ENCODE peak calls at places on chromosomes 1 and 21, in four cellular contexts. Z, D, S and L are unnamed samples.

GRCh38 chr21:44054710-44055109 is 42.6 kb downstream of the TRAPPC10 start:
- DNase-seq in S (peak), D (no peak), Z (peak), L (no peak)

GRCh38 chr1:6419803-6420593 is at the start of gene HES2:
- DNase-seq in Z (no peak), D (no peak), S (no peak), L (no peak)

GRCh38 chr1:16888806-16889178 is 7.0 kb upstream of the RNU1-2 start:
- DNase-seq in S (no peak), Z (peak), D (no peak), L (no peak)

GRCh38 chr1:2372551-2373490 is 18.5 kb downstream of the MORN1 start:
- DNase-seq in D (no peak), S (no peak), Z (no peak), L (no peak)

GRCh38 chr1:201562257-201562656 is 23.3 kb downstream of the NAV1 start:
- DNase-seq in S (peak), Z (peak), D (peak), L (no peak)

GRCh38 chr1:55833452-55834160 is 618.4 kb upstream of the USP24 start:
- DNase-seq in Z (peak), D (no peak), S (peak), L (no peak)

GRCh38 chr1:44707112-44707881 is 23.7 kb downstream of the RNU5D-1 start:
- DNase-seq in S (peak), D (no peak), Z (peak), L (no peak)

GRCh38 chr1:20207546-20207945 is 21.2 kb upstream of the PLA2G2C start:
- DNase-seq in D (no peak), S (no peak), Z (no peak), L (no peak)

GRCh38 chr1:16249838-16250241 is 12.9 kb upstream of the CPLANE2 start:
- DNase-seq in S (peak), Z (peak), D (peak), L (no peak)

GRCh38 chr1:243294723-243295121 is 38.9 kb downstream of the SDCCAG8 start:
- DNase-seq in S (peak), D (no peak), Z (no peak), L (no peak)

GRCh38 chr1:162854245-162854860 is 6.6 kb downstream of the CCDC190 start:
- DNase-seq in Z (peak), S (peak), D (no peak), L (peak)

GRCh38 chr1:119587328-119587727 is 60.7 kb downstream of the ZNF697 start:
- DNase-seq in D (no peak), Z (peak), S (peak), L (peak)

GRCh38 chr1:66945316-66945715 is 20.5 kb downstream of the MIER1 start:
- DNase-seq in S (no peak), D (no peak), Z (no peak), L (no peak)

GRCh38 chr1:21045351-21045750 is 131.3 kb downstream of the EIF4G3 start:
- DNase-seq in D (no peak), Z (peak), S (peak), L (no peak)

GRCh38 chr1:152777510-152778137 is 2.7 kb downstream of the LCE1F start:
- DNase-seq in S (no peak), D (no peak), Z (no peak), L (peak)

GRCh38 chr1:177863776-177864175 is 106.1 kb downstream of the SEC16B start:
- DNase-seq in Z (no peak), D (no peak), S (peak), L (no peak)

GRCh38 chr1:44660176-44660575 is 14.1 kb downstream of the TMEM53 start:
- DNase-seq in Z (peak), S (peak), D (no peak), L (no peak)

GRCh38 chr1:31663622-31664452 is 19.2 kb upstream of the PEF1 start:
- DNase-seq in S (peak), Z (peak), D (no peak), L (peak)

GRCh38 chr1:225451840-225452515 is 24.1 kb upstream of the LBR start:
- DNase-seq in S (no peak), Z (no peak), D (no peak), L (no peak)

GRCh38 chr1:193417420-193417819 is 231.0 kb upstream of the B3GALT2 start:
- DNase-seq in Z (peak), D (no peak), S (peak), L (no peak)

GRCh38 chr1:230679854-230680253 is 34.1 kb downstream of the AGT start:
- DNase-seq in S (peak), D (no peak), Z (no peak), L (no peak)

GRCh38 chr1:85605519-85606413 is 25.2 kb downstream of the CCN1 start:
- DNase-seq in Z (no peak), S (no peak), D (no peak), L (peak)

GRCh38 chr21:45135122-45135521 is 60.7 kb downstream of the ADARB1 start:
- DNase-seq in D (no peak), Z (no peak), S (no peak), L (no peak)

GRCh38 chr1:37410815-37411214 is 63.6 kb upstream of the ZC3H12A start:
- DNase-seq in Z (peak), D (no peak), S (peak), L (peak)

GRCh38 chr1:200724064-200724463 is 14.6 kb upstream of the CAMSAP2 start:
- DNase-seq in S (no peak), D (no peak), Z (no peak), L (no peak)

GRCh38 chr1:64545118-64545916 is 75.4 kb downstream of the CACHD1 start:
- DNase-seq in Z (no peak), S (no peak), D (no peak), L (no peak)

GRCh38 chr1:39670689-39671088 is 1.2 kb downstream of the NT5C1A start:
- DNase-seq in Z (no peak), S (no peak), D (no peak), L (no peak)

DNA sequence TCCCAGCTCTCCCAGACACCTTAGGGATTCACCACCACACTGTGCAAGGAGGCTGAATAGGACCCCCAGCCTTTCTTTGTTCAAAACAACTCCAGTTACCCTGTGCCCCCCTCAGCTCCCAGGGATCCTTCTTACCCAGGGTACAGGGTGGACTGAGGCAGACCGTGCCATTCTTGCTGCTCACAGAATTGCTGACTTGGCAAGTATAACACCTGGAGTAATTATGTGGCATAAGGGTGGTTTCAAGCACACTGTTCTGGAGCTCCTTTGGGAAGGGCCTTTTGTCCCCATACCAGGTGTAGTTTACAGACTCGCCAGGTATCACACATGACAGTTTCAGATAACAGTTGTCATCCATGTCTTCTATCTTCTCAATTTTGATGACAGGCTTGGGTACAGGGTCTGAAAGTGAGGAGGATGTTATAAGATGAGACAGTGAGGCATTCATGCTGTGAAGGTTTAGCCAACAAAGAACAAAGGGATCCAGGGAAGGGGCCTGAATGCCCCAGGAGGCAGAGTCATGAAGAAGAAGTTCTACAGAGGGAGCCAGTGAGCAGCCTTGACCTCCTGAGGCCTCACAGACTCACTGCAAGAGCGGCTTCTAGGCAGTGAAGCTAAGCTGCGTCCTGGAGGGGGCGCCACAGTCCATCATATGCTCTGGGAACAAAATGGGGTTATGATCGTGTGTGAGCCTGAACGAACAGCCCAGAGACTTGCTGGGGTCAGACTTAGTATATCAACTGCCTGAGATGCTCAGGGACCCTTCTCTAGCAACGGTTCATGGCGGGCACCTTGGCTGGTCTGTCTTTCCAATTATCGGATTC is 30.3 kb downstream of the CD48 start:
- DNase-seq in D (peak), S (peak), Z (peak), L (peak)
- TF ChIP-seq CTCF in D (peak), S (peak), Z (peak), L (peak)

DNA sequence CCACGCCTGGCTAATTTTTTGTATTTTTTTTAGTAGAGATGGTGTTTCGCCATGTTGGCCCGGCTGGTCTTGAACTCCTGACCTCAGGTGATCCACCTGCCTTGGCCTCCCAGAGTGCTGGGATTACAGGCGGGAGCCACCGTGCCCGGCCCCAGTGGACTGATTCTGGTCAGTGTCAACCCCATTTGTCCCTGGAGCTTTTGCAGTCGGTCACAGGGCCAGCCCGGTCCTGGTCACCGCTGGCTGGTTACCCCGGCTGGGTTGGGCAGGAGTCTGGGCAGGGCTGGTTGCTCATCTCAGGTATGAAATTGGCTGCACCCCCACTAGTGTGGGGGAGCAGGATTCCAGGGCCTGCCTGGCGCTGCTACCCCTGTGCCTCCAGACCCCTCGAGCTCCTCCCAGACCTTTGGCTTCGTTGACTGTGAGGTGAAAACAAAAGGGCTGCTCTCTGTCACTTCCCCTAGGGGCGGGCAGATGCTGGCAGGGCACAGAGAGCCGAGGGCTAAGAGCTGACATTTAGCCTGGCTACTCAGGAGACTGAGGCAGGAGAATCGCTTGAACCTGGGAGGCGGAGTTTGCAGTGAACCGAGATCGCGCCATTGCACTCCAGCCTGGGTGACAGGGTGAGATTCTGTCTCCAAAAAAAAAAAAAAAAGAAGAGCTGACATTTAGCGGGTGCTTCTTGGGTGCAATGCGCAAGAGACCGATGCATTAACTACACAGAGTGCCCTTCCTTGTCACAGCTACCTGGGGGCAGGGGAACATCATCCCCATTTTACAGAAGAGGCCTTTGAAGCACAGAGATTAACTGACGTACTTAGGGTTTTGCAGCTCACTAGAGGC is 10.6 kb downstream of the TNFRSF1B start:
- DNase-seq in S (no peak), D (no peak), Z (no peak), L (no peak)
- H3K4me3 ChIP-seq in S (no peak), D (no peak), Z (no peak), L (no peak)

DNA sequence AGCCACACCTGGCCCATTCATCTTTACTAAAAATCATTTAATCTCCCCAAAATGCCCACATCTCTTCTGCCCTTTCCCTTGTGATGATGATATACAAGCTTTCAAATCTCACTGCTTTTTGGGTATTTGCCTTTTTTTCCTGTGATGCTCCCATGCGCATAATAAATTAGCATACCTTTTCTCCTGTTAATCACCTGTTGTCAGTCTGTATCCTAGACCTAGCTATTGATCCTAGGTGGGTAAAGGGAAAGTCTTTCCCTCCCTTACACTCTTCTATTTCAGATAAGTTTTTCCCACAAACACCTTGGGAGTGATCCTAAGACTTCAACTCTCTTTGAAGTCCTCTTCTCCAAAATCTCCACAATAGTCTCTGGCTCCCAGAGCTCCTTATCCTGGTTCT is 12.0 kb upstream of the SLC35A3 start:
- DNase-seq in Z (no peak), D (no peak), S (no peak), L (no peak)
- TF ChIP-seq CTCF in Z (no peak), D (no peak), S (no peak), L (no peak)

GRCh38 chr1:232512712-232513111 is 117.2 kb downstream of the SIPA1L2 start:
- DNase-seq in S (no peak), D (no peak), Z (no peak), L (no peak)
- H3K4me3 ChIP-seq in S (no peak), D (no peak), Z (no peak), L (no peak)

GRCh38 chr1:183958958-183959357 is 78.6 kb downstream of the COLGALT2 start:
- DNase-seq in S (no peak), Z (no peak), D (no peak), L (no peak)

GRCh38 chr1:183953031-183953430 is 84.5 kb downstream of the COLGALT2 start:
- DNase-seq in D (no peak), S (no peak), Z (no peak), L (no peak)

GRCh38 chr1:183957216-183957830 is 80.2 kb downstream of the COLGALT2 start:
- DNase-seq in D (no peak), S (no peak), Z (no peak), L (no peak)

GRCh38 chr1:183954496-183954895 is 83.0 kb downstream of the COLGALT2 start:
- DNase-seq in Z (no peak), S (no peak), D (no peak), L (no peak)

DNA sequence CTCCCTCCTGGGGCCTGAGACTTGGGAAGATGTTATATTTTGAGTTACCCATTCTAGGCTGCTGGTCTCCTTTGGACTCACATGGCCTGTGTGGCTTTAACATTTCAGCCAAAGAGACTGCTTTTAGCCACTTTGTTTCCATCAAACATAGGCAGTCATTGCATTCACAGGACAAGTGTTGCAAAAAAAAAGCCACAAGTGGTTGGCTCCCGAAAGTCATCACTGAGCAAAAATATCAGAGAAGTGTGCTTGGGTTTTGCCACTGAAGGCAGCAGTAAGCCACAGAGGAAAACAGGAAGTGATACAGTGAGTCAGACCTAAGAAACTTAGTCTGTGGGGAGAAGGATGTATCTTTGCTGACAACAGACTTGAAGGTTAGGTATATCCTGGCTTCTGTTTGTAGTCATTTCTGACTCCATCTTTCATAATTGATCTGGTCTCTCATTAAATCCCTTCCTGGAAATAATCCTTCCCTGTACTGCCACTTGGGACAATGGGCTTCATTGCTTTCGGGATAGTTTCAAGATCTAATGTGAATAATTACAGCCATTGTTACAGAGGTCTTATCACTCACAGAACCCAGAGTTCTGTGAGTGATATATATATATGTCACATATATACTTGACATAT is 80.9 kb downstream of the COLGALT2 start:
- DNase-seq in Z (peak), D (no peak), S (peak), L (peak)
- TF ChIP-seq CTCF in Z (peak), D (no peak), S (peak), L (no peak)

GRCh38 chr1:171084879-171085278 is 5.8 kb upstream of the FMO3 start:
- DNase-seq in S (peak), Z (no peak), D (no peak), L (no peak)

GRCh38 chr1:171081994-171082295 is 8.8 kb upstream of the FMO3 start:
- DNase-seq in S (no peak), D (no peak), Z (no peak), L (no peak)

GRCh38 chr1:171084091-171084490 is 6.6 kb upstream of the FMO3 start:
- DNase-seq in S (no peak), D (no peak), Z (no peak), L (no peak)

GRCh38 chr1:171081220-171081993 is 9.3 kb upstream of the FMO3 start:
- DNase-seq in Z (peak), S (peak), D (no peak), L (peak)

GRCh38 chr1:171083222-171083621 is 7.5 kb upstream of the FMO3 start:
- DNase-seq in D (no peak), S (no peak), Z (no peak), L (no peak)
- H3K4me3 ChIP-seq in D (no peak), S (no peak), Z (no peak), L (no peak)

GRCh38 chr21:26964379-26964778 is 2.5 kb downstream of the ADAMTS5 start:
- DNase-seq in S (no peak), D (peak), Z (peak), L (no peak)
- TF ChIP-seq CTCF in S (no peak), D (no peak), Z (no peak), L (no peak)

GRCh38 chr1:42431514-42431913 is 24.3 kb downstream of the ZMYND12 start:
- DNase-seq in Z (no peak), D (no peak), S (no peak), L (no peak)
- H3K4me3 ChIP-seq in Z (no peak), D (no peak), S (no peak), L (no peak)